ENCODE peak calls at places on chromosomes 5 and 9, in four cellular contexts. E is mesendoderm, X is IMR-90, K is H9. F is an unnamed sample.
A peak's percentile ranks its signal among the peaks of the same experiment; 100 is the strongest.

GRCh38 chr5:167232675-167233074 is 1058.8 kb upstream of the WWC1 start:
- DNase-seq in X (no peak), E (no peak), K (no peak), F (no peak)

GRCh38 chr5:59416441-59416840 is 477.1 kb downstream of the PDE4D start:
- DNase-seq in E (no peak), X (peak; percentile 7), K (no peak), F (peak; percentile 45)

GRCh38 chr5:51691538-51691937 is 308.3 kb downstream of the ISL1 start:
- DNase-seq in K (no peak), E (no peak), X (no peak), F (no peak)

GRCh38 chr5:150642567-150642927 is 2.1 kb downstream of the SYNPO start:
- DNase-seq in E (peak; percentile 87), K (no peak), X (peak; percentile 88), F (peak; percentile 88)

GRCh38 chr9:90921104-90921503 is 119.5 kb downstream of the SYK start:
- DNase-seq in X (no peak), K (no peak), E (no peak), F (no peak)

GRCh38 chr9:133733421-133734250 is 4.5 kb downstream of the SARDH start:
- DNase-seq in E (peak; percentile 50), X (no peak), K (no peak), F (no peak)

GRCh38 chr5:82356808-82357671 is 78.9 kb upstream of the RPS23 start:
- DNase-seq in E (peak; percentile 81), K (peak; percentile 50), X (peak; percentile 94), F (peak; percentile 54)

GRCh38 chr9:127004946-127005769 is 90.6 kb downstream of the RALGPS1 start:
- DNase-seq in K (no peak), E (no peak), X (peak; percentile 51), F (peak; percentile 32)

GRCh38 chr9:82382887-82383616 is 394.5 kb downstream of the SPATA31D1 start:
- DNase-seq in X (no peak), K (no peak), E (peak; percentile 95), F (no peak)

GRCh38 chr5:108747111-108748009 is at the start of gene FER:
- DNase-seq in X (peak; percentile 79), K (no peak), E (peak; percentile 54), F (peak; percentile 73)

GRCh38 chr5:68730220-68731010 is 363.4 kb upstream of the SLC30A5 start:
- DNase-seq in X (peak; percentile 75), K (no peak), E (peak; percentile 39), F (peak; percentile 77)

GRCh38 chr9:122053056-122053455 is 40.1 kb downstream of the TTLL11 start:
- DNase-seq in E (no peak), K (no peak), X (no peak), F (no peak)

GRCh38 chr9:104301770-104302169 is 202.3 kb upstream of the OR13F1 start:
- DNase-seq in K (no peak), E (no peak), X (no peak), F (no peak)

GRCh38 chr5:164357405-164358033 is 852.1 kb downstream of the MAT2B start:
- DNase-seq in X (no peak), E (no peak), K (no peak), F (no peak)

DNA sequence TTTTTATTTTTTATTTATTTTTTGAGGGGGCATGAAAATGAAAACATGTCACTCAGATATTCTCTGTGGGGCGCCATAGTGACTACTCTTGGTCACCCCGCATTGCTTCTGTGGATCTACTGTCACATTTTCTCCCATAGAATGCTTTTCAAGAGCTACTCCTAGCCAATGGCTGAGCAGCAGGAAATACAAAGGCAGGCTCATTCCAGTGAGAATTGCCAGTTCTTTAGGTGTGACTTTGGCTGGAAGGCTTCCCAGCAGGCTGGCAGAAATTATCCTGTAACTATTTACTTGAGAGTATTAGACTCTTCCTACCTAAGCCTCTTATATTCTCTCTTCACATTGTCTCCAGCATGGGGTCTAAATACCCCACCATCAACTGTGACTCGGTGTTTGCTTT is 21.0 kb upstream of the PTPRD start:
- DNase-seq in K (no peak), E (peak; percentile 70), X (no peak), F (no peak)
- H4K8ac ChIP-seq in K (no peak overlapping the region), E (no peak overlapping the region), X (no peak overlapping the region), F (no peak overlapping the region)

DNA sequence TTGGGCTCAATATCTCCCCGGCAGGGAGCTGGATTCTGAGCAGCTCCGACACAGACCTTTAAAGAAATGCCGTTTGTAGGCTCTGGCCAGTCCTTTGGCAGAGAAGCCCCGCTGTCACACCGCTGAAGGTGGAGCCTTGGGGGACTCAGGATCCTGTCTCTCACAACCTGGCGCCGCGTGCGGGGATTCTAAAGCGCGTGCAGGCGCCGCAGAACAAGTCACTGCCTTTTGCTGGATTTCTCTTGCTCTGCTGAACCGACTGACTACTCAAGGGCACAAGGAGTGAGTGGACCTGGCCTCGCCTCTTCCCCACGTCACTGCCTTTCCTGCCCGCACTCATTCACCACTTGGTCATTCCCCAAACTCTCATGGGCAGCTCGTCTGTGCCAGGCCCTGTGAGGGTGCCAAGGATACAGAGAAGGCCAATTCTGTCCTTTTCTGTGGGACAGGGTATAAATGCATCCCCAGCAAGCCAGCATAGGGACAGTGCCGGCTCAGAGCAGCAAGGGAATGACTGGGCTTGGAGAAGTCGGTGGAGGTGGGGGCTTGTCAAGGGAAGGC is 69.3 kb downstream of the CRB2 start:
- DNase-seq in X (no peak), E (no peak), K (no peak), F (no peak)
- H4K8ac ChIP-seq in X (no peak overlapping the region), E (no peak overlapping the region), K (no peak overlapping the region), F (no peak overlapping the region)

GRCh38 chr9:36288057-36288456 is 29.8 kb upstream of the GNE start:
- DNase-seq in K (no peak), E (peak; percentile 25), X (no peak), F (no peak)
- H4K8ac ChIP-seq in K (no peak overlapping the region), E (no peak overlapping the region), X (no peak overlapping the region), F (no peak overlapping the region)

DNA sequence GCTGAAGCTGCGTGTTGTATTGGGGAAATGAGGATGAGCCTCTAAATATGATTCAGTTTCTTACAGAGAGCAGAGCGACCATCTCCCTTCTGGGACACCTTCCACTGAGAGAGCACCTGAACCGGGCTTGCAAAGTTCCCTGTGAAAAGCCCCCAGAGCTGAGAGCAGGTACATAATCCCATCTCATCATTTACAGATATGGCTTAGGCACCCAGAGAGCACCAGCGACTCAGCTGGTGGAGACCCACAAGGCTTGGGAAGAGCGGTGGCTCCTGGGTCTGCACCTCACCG is 324.3 kb upstream of the IRX4 start:
- DNase-seq in K (no peak), X (no peak), E (no peak), F (no peak)
- H4K8ac ChIP-seq in K (no peak overlapping the region), X (no peak overlapping the region), E (no peak overlapping the region), F (no peak overlapping the region)

GRCh38 chr9:93095205-93096130 is 549 bp upstream of the CARD19 start:
- DNase-seq in X (peak; percentile 98), E (peak; percentile 99), K (peak; percentile 100), F (peak; percentile 98)
- H4K8ac ChIP-seq in X (peak overlapping the region; percentile 96), E (no peak overlapping the region), K (no peak overlapping the region), F (peak overlapping the region; percentile 100)

GRCh38 chr5:3741372-3741770 is 145.7 kb downstream of the IRX1 start:
- DNase-seq in X (no peak), E (no peak), K (no peak), F (no peak)

GRCh38 chr5:3738909-3739308 is 143.3 kb downstream of the IRX1 start:
- DNase-seq in K (no peak), E (no peak), X (no peak), F (no peak)

GRCh38 chr5:3736466-3736865 is 140.8 kb downstream of the IRX1 start:
- DNase-seq in E (no peak), X (no peak), K (no peak), F (no peak)

GRCh38 chr5:3736926-3737325 is 141.3 kb downstream of the IRX1 start:
- DNase-seq in K (no peak), X (no peak), E (no peak), F (no peak)

DNA sequence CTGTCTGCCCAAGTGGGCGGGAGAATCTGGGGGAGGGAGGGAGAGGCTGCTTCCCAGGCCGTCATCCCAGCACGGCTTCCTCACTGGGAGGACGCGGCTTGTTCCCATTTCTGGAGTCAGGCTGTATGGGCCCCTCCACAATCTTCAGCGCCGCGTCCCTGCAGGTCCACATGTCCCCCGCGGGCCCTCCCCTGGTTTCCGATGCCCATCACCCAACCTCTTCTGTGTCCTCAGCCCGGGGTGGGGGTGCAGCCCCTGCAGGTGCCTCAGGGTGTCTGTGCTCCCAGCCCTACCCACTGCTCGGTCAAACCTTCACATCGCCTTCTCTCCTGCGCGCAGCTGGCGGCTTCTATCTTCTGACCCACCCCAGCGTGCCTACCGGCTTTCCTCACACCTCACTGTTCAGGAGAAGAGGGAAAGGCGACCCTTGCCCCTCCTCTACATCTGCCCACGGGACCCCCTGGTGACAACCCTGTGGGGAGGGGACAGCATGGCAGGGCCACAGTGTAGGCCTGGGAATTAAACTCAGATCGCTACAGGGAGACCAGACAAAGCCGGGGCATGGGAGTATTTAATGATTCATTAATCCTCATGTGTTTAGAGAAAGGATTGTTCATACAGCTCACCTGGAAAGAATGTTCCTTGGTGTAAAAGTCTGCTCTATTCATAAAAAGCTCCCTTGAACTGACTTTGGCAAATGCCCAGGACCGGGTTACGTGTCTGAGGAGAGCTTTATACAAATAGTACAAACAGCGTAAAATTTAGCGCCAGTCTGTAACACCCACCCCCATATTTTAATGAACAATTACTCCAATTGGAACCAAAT is 145.1 kb downstream of the IRX1 start:
- DNase-seq in X (no peak), E (no peak), K (no peak), F (no peak)
- H4K8ac ChIP-seq in X (no peak overlapping the region), E (no peak overlapping the region), K (no peak overlapping the region), F (no peak overlapping the region)